ENCODE peak calls at places on chromosomes 16 and 17, in six cellular contexts. One of them, this sample, is unnamed.

GRCh38 chr16:84449156-84450140 is 55.0 kb downstream of the MEAK7 start:
- DNase-seq in GM23338: no peak
- DNase-seq in SK-N-SH: no peak
- DNase-seq in transverse colon: peak
- DNase-seq in sigmoid colon: peak
- DNase-seq in prostate gland: peak
- DNase-seq in this sample: no peak

GRCh38 chr17:17710355-17710727 is 29.1 kb downstream of the RAI1 start:
- DNase-seq in GM23338: no peak
- DNase-seq in SK-N-SH: no peak
- DNase-seq in transverse colon: no peak
- DNase-seq in sigmoid colon: no peak
- DNase-seq in prostate gland: no peak
- DNase-seq in this sample: no peak

GRCh38 chr16:77172964-77173363 is 18.0 kb upstream of the MON1B start:
- DNase-seq in GM23338: no peak
- DNase-seq in SK-N-SH: no peak
- DNase-seq in transverse colon: no peak
- DNase-seq in sigmoid colon: no peak
- DNase-seq in prostate gland: no peak
- DNase-seq in this sample: no peak

GRCh38 chr17:41654134-41654907 is 29.9 kb upstream of the KRT17 start:
- DNase-seq in GM23338: peak
- DNase-seq in SK-N-SH: no peak
- DNase-seq in transverse colon: peak
- DNase-seq in sigmoid colon: no peak
- DNase-seq in prostate gland: peak
- DNase-seq in this sample: no peak

GRCh38 chr17:59859444-59860025 is 33.2 kb downstream of the TUBD1 start:
- DNase-seq in GM23338: no peak
- DNase-seq in SK-N-SH: no peak
- DNase-seq in transverse colon: no peak
- DNase-seq in sigmoid colon: peak
- DNase-seq in prostate gland: no peak
- DNase-seq in this sample: no peak

GRCh38 chr17:77442976-77443742 is 302.4 kb downstream of the SEC14L1 start:
- DNase-seq in GM23338: no peak
- DNase-seq in SK-N-SH: no peak
- DNase-seq in transverse colon: no peak
- DNase-seq in sigmoid colon: no peak
- DNase-seq in prostate gland: no peak
- DNase-seq in this sample: no peak

GRCh38 chr16:22010902-22011301 is 3.0 kb downstream of the MOSMO start:
- DNase-seq in GM23338: no peak
- DNase-seq in SK-N-SH: no peak
- DNase-seq in transverse colon: no peak
- DNase-seq in sigmoid colon: no peak
- DNase-seq in prostate gland: no peak
- DNase-seq in this sample: no peak

GRCh38 chr17:59643159-59643857 is 23.6 kb downstream of the CLTC start:
- DNase-seq in GM23338: peak
- DNase-seq in SK-N-SH: no peak
- DNase-seq in transverse colon: no peak
- DNase-seq in sigmoid colon: no peak
- DNase-seq in prostate gland: no peak
- DNase-seq in this sample: no peak

GRCh38 chr17:35795007-35795870 is at the start of gene MMP28:
- DNase-seq in GM23338: peak
- DNase-seq in SK-N-SH: peak
- DNase-seq in transverse colon: peak
- DNase-seq in sigmoid colon: no peak
- DNase-seq in prostate gland: no peak
- DNase-seq in this sample: peak

GRCh38 chr16:25213709-25214416 is 2.9 kb upstream of the AQP8 start:
- DNase-seq in GM23338: no peak
- DNase-seq in SK-N-SH: no peak
- DNase-seq in transverse colon: no peak
- DNase-seq in sigmoid colon: no peak
- DNase-seq in prostate gland: no peak
- DNase-seq in this sample: no peak

DNA sequence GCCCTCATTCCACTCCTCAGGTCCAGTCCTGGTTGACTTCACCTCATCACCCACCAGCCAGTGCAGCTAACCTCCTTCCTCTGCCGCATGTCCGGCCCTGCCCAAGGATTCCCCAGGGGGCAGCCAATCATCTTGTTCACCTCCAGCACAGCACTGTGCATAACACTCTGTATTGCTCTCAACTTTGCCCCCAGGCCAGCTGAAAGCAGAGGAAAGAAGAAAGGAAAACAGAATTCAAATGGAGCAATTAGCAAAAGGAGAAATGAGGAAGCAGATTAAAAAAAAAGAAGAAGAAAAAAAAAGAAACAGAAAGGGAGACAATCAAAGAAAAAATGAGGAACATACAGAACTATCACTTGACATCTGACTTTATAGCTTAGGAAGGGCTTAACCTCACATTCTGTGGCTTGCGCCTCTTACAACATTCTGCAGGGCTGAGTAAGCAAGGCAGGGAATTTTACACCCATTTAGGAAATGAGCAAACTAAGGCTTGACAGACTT is 26.1 kb downstream of the GAS7 start:
- DNase-seq in GM23338: no peak
- DNase-seq in SK-N-SH: no peak
- DNase-seq in transverse colon: no peak
- DNase-seq in sigmoid colon: no peak
- DNase-seq in prostate gland: no peak
- DNase-seq in this sample: no peak
- H3K4me3 ChIP-seq in GM23338: no peak
- H3K4me3 ChIP-seq in SK-N-SH: no peak
- H3K4me3 ChIP-seq in transverse colon: no peak
- H3K4me3 ChIP-seq in sigmoid colon: no peak
- H3K4me3 ChIP-seq in prostate gland: no peak
- H3K4me3 ChIP-seq in this sample: no peak

GRCh38 chr16:82586130-82586529 is 40.6 kb upstream of the CDH13 start:
- DNase-seq in GM23338: no peak
- DNase-seq in SK-N-SH: no peak
- DNase-seq in transverse colon: no peak
- DNase-seq in sigmoid colon: no peak
- DNase-seq in prostate gland: no peak
- DNase-seq in this sample: no peak
- TF ChIP-seq POLR2AphosphoS5 in GM23338: no peak
- TF ChIP-seq POLR2AphosphoS5 in SK-N-SH: no peak
- TF ChIP-seq POLR2AphosphoS5 in transverse colon: no peak
- TF ChIP-seq POLR2AphosphoS5 in sigmoid colon: no peak
- TF ChIP-seq POLR2AphosphoS5 in prostate gland: no peak
- TF ChIP-seq POLR2AphosphoS5 in this sample: no peak

GRCh38 chr17:58520843-58521430 is 6.5 kb upstream of the MTMR4 start:
- DNase-seq in GM23338: peak
- DNase-seq in SK-N-SH: peak
- DNase-seq in transverse colon: no peak
- DNase-seq in sigmoid colon: no peak
- DNase-seq in prostate gland: no peak
- DNase-seq in this sample: no peak
- TF ChIP-seq CTCF in GM23338: peak
- TF ChIP-seq CTCF in SK-N-SH: peak
- TF ChIP-seq CTCF in transverse colon: peak
- TF ChIP-seq CTCF in sigmoid colon: no peak
- TF ChIP-seq CTCF in prostate gland: peak
- TF ChIP-seq CTCF in this sample: no peak

GRCh38 chr17:42672038-42672437 is 4.8 kb downstream of the PLEKHH3 start:
- DNase-seq in GM23338: peak
- DNase-seq in SK-N-SH: no peak
- DNase-seq in transverse colon: no peak
- DNase-seq in sigmoid colon: no peak
- DNase-seq in prostate gland: peak
- DNase-seq in this sample: no peak
- H3K4me3 ChIP-seq in GM23338: peak
- H3K4me3 ChIP-seq in SK-N-SH: no peak
- H3K4me3 ChIP-seq in transverse colon: no peak
- H3K4me3 ChIP-seq in sigmoid colon: no peak
- H3K4me3 ChIP-seq in prostate gland: no peak
- H3K4me3 ChIP-seq in this sample: no peak

GRCh38 chr16:81036751-81037350 is 1.2 kb downstream of the ATMIN start:
- DNase-seq in GM23338: no peak
- DNase-seq in SK-N-SH: peak
- DNase-seq in transverse colon: no peak
- DNase-seq in sigmoid colon: no peak
- DNase-seq in prostate gland: no peak
- DNase-seq in this sample: no peak

GRCh38 chr16:81035975-81036750 is 521 bp downstream of the ATMIN start:
- DNase-seq in GM23338: peak
- DNase-seq in SK-N-SH: peak
- DNase-seq in transverse colon: peak
- DNase-seq in sigmoid colon: peak
- DNase-seq in prostate gland: peak
- DNase-seq in this sample: no peak

GRCh38 chr16:81029930-81030604 is 5.6 kb upstream of the ATMIN start:
- DNase-seq in GM23338: no peak
- DNase-seq in SK-N-SH: no peak
- DNase-seq in transverse colon: no peak
- DNase-seq in sigmoid colon: no peak
- DNase-seq in prostate gland: no peak
- DNase-seq in this sample: no peak

GRCh38 chr16:81040837-81041236 is 5.2 kb downstream of the ATMIN start:
- DNase-seq in GM23338: no peak
- DNase-seq in SK-N-SH: no peak
- DNase-seq in transverse colon: no peak
- DNase-seq in sigmoid colon: no peak
- DNase-seq in prostate gland: no peak
- DNase-seq in this sample: no peak

GRCh38 chr16:81035398-81035974 is at the start of gene ATMIN:
- DNase-seq in GM23338: peak
- DNase-seq in SK-N-SH: peak
- DNase-seq in transverse colon: peak
- DNase-seq in sigmoid colon: peak
- DNase-seq in prostate gland: peak
- DNase-seq in this sample: no peak
- TF ChIP-seq POLR2AphosphoS5 in GM23338: peak
- TF ChIP-seq POLR2AphosphoS5 in SK-N-SH: no peak
- TF ChIP-seq POLR2AphosphoS5 in transverse colon: peak
- TF ChIP-seq POLR2AphosphoS5 in sigmoid colon: peak
- TF ChIP-seq POLR2AphosphoS5 in prostate gland: no peak
- TF ChIP-seq POLR2AphosphoS5 in this sample: peak

GRCh38 chr17:7280519-7281073 is 922 bp upstream of the SLC2A4 start:
- DNase-seq in GM23338: peak
- DNase-seq in SK-N-SH: peak
- DNase-seq in transverse colon: peak
- DNase-seq in sigmoid colon: peak
- DNase-seq in prostate gland: peak
- DNase-seq in this sample: peak
- TF ChIP-seq CTCF in GM23338: peak
- TF ChIP-seq CTCF in SK-N-SH: peak
- TF ChIP-seq CTCF in transverse colon: peak
- TF ChIP-seq CTCF in sigmoid colon: peak
- TF ChIP-seq CTCF in prostate gland: peak
- TF ChIP-seq CTCF in this sample: peak

This sample was measured in esophagus muscularis mucosa.